ENCODE peak calls at places on chromosome 1, in six cellular contexts. W is GM12891, A is mesothelial cell of epicardium, V is WTC11, S is aorta, F is heart right ventricle. K is an unnamed sample.

GRCh38 chr1:52842643-52843310 is at the start of gene ZYG11A:
- DNase-seq in A (peak; percentile 63), V (peak; percentile 80), W (peak; percentile 68), F (peak; percentile 58), S (peak; percentile 86), K (peak; percentile 69)

GRCh38 chr1:1910033-1910465 is 5.0 kb upstream of the CALML6 start:
- DNase-seq in S (no peak), A (no peak), V (no peak), W (no peak), F (no peak), K (no peak)

GRCh38 chr1:88276158-88276557 is 407.9 kb upstream of the PKN2 start:
- DNase-seq in A (no peak), W (no peak), S (no peak), F (no peak), V (no peak), K (no peak)

GRCh38 chr1:200445213-200445612 is 35.4 kb upstream of the ZNF281 start:
- DNase-seq in S (no peak), F (no peak), V (no peak), W (no peak), A (no peak), K (no peak)

GRCh38 chr1:203480084-203480483 is 4.5 kb downstream of the PRELP start:
- DNase-seq in A (no peak), V (no peak), F (no peak), W (no peak), S (no peak), K (no peak)

GRCh38 chr1:185646202-185646683 is 87.9 kb upstream of the HMCN1 start:
- DNase-seq in A (peak; percentile 62), V (no peak), W (no peak), F (no peak), S (no peak), K (peak; percentile 60)

GRCh38 chr1:29383972-29384371 is 147.7 kb downstream of the PTPRU start:
- DNase-seq in W (no peak), V (no peak), S (no peak), A (peak; percentile 31), F (no peak), K (no peak)

GRCh38 chr1:44730741-44731512 is at the start of gene RNU5D-1:
- DNase-seq in F (peak; percentile 90), W (peak; percentile 66), A (peak; percentile 91), S (peak; percentile 98), V (peak; percentile 93), K (peak; percentile 87)

GRCh38 chr1:84969489-84970250 is 27.2 kb downstream of the MCOLN2 start:
- DNase-seq in V (no peak), F (no peak), A (no peak), S (no peak), W (no peak), K (no peak)

GRCh38 chr1:96473791-96474452 is 247.7 kb upstream of the PTBP2 start:
- DNase-seq in V (no peak), S (no peak), A (no peak), F (no peak), W (no peak), K (no peak)

GRCh38 chr1:230707732-230708630 is 5.9 kb downstream of the AGT start:
- DNase-seq in S (no peak), A (no peak), V (no peak), F (no peak), W (no peak), K (no peak)

GRCh38 chr1:12067900-12068821 is 5.1 kb downstream of the TNFRSF8 start:
- DNase-seq in S (no peak), W (no peak), F (no peak), V (peak; percentile 63), A (no peak), K (no peak)

GRCh38 chr1:208107817-208108608 is 136.2 kb downstream of the PLXNA2 start:
- DNase-seq in V (no peak), A (no peak), F (no peak), S (peak; percentile 86), W (no peak), K (no peak)

GRCh38 chr1:50333595-50333974 is 89.7 kb downstream of the DMRTA2 start:
- DNase-seq in F (peak; percentile 66), A (peak; percentile 63), V (peak; percentile 80), W (peak; percentile 79), S (peak; percentile 82), K (peak; percentile 48)

GRCh38 chr1:174996474-174996873 is 3.3 kb upstream of the CACYBP start:
- DNase-seq in A (no peak), V (no peak), W (no peak), F (no peak), S (no peak), K (no peak)

GRCh38 chr1:34908369-34908768 is 21.1 kb downstream of the DLGAP3 start:
- DNase-seq in W (no peak), A (no peak), F (no peak), V (no peak), S (no peak), K (no peak)

GRCh38 chr1:14602131-14602530 is 3.6 kb downstream of the KAZN start:
- DNase-seq in S (no peak), F (no peak), W (no peak), A (peak; percentile 62), V (no peak), K (no peak)

GRCh38 chr1:85801520-85801919 is 93.3 kb upstream of the ZNHIT6 start:
- DNase-seq in A (no peak), W (no peak), F (no peak), S (no peak), V (no peak), K (no peak)

GRCh38 chr1:1307908-1308755 is at the start of the genes ACAP3 and PUSL1:
- DNase-seq in S (peak; percentile 96), A (peak; percentile 86), W (peak; percentile 99), V (peak; percentile 82), F (peak; percentile 89), K (peak; percentile 98)

GRCh38 chr1:29328897-29329775 is 92.8 kb downstream of the PTPRU start:
- DNase-seq in A (no peak), F (no peak), W (no peak), V (no peak), S (no peak), K (no peak)

GRCh38 chr1:160651428-160652064 is 4.7 kb upstream of the SLAMF1 start:
- DNase-seq in V (no peak), W (no peak), F (no peak), A (no peak), S (no peak), K (no peak)